ENCODE peak calls at places on chromosomes 13 and 19, in nine cellular contexts. L is D341Med; R is WTC11; A is frontal cortex; E is stimulated activated CD8-positive, alpha-beta memory T cell treated with anti-CD3 and anti-CD28 coated beads, Interleukin-4, amount 100 ng/mL, for 48 hours; X is stimulated activated CD4-positive, alpha-beta T cell treated with anti-CD3 and anti-CD28 coated beads, Interleukin-2, amount 100 ng/mL, for 48 hours; Y is bronchial epithelial cell; C is amniotic epithelial cell; M is transverse colon. S is an unnamed sample.

GRCh38 chr19:6100284-6100915 is 9.9 kb downstream of the RFX2 start:
- DNase-seq in C (no peak), X (peak; percentile 48), R (no peak), Y (no peak), M (no peak), A (no peak), L (no peak), E (peak; percentile 51), S (no peak)

GRCh38 chr19:47158879-47159509 is 28.4 kb downstream of the SAE1 start:
- DNase-seq in R (no peak), A (no peak), M (no peak), Y (peak; percentile 88), C (peak; percentile 59), L (no peak), E (peak; percentile 49), X (no peak), S (no peak)

GRCh38 chr13:107767119-107767518 is 448.2 kb downstream of the LIG4 start:
- DNase-seq in A (no peak), E (no peak), C (no peak), M (no peak), Y (no peak), X (no peak), R (no peak), L (no peak), S (no peak)

GRCh38 chr19:6433663-6434062 is at the start of gene SLC25A41:
- DNase-seq in M (no peak), C (no peak), E (no peak), L (no peak), A (no peak), Y (no peak), R (no peak), X (no peak), S (no peak)

GRCh38 chr13:77507931-77508776 is 27.4 kb upstream of the SCEL start:
- DNase-seq in A (no peak), C (peak; percentile 76), E (no peak), Y (peak; percentile 84), L (no peak), X (no peak), M (no peak), R (no peak), S (no peak)

GRCh38 chr13:49086711-49087110 is 111.0 kb downstream of the FNDC3A start:
- DNase-seq in Y (peak; percentile 88), X (no peak), R (no peak), C (peak; percentile 63), L (no peak), M (no peak), A (no peak), E (no peak), S (no peak)

GRCh38 chr19:50686310-50687032 is 33.1 kb downstream of the SHANK1 start:
- DNase-seq in L (no peak), Y (no peak), E (no peak), C (no peak), R (peak; percentile 66), M (no peak), A (no peak), X (no peak), S (no peak)

GRCh38 chr13:33639158-33639557 is 178.8 kb upstream of the RFC3 start:
- DNase-seq in E (no peak), C (peak; percentile 100), X (no peak), L (no peak), Y (peak; percentile 30), M (peak; percentile 22), A (no peak), R (no peak), S (no peak)

GRCh38 chr19:29491491-29491890 is 34.3 kb upstream of the VSTM2B start:
- DNase-seq in Y (no peak), R (no peak), L (no peak), E (no peak), A (no peak), M (no peak), C (no peak), X (no peak), S (no peak)

GRCh38 chr19:42121036-42121621 is 11.1 kb downstream of the POU2F2 start:
- DNase-seq in X (no peak), M (no peak), R (no peak), L (no peak), E (no peak), C (no peak), Y (no peak), A (no peak), S (no peak)

GRCh38 chr19:52722062-52723005 is 12.5 kb downstream of the ZNF611 start:
- DNase-seq in R (no peak), C (peak; percentile 91), E (no peak), X (no peak), A (no peak), M (no peak), Y (peak; percentile 94), L (no peak), S (no peak)

GRCh38 chr19:10352764-10353671 is 13.6 kb upstream of the ICAM3 start:
- DNase-seq in L (no peak), C (no peak), X (no peak), E (no peak), Y (no peak), R (peak; percentile 95), A (no peak), M (no peak), S (no peak)

GRCh38 chr13:36163303-36163702 is 32.1 kb upstream of the DCLK1 start:
- DNase-seq in L (no peak), Y (no peak), C (no peak), M (no peak), X (no peak), R (no peak), E (no peak), A (no peak), S (no peak)

GRCh38 chr19:14731200-14731599 is 41.4 kb downstream of the ZNF333 start:
- DNase-seq in C (no peak), R (peak; percentile 13), X (no peak), M (no peak), Y (no peak), A (no peak), E (no peak), L (no peak), S (no peak)

GRCh38 chr19:54230031-54230430 is 7.2 kb upstream of the LILRB3 start:
- DNase-seq in M (no peak), X (no peak), L (no peak), E (no peak), A (no peak), C (no peak), Y (no peak), R (no peak), S (no peak)